ENCODE peak calls at places on chromosome 7, in five cellular contexts. One of them, this sample, is unnamed. For H3K4me1, the result is how much of the 10 kb centered on the place peaks cover.

GRCh38 chr7:45021604-45022296 is 21.7 kb downstream of the CCM2 start:
- DNase-seq in small intestine: no peak
- DNase-seq in kidney: no peak
- DNase-seq in sigmoid colon: no peak
- DNase-seq in PC-9: no peak
- DNase-seq in this sample: no peak

GRCh38 chr7:48962821-48963505 is 38.6 kb downstream of the CDC14C start:
- DNase-seq in small intestine: no peak
- DNase-seq in kidney: no peak
- DNase-seq in sigmoid colon: no peak
- DNase-seq in PC-9: no peak
- DNase-seq in this sample: no peak

GRCh38 chr7:152395115-152395514 is 40.7 kb downstream of the KMT2C start:
- DNase-seq in small intestine: no peak
- DNase-seq in kidney: no peak
- DNase-seq in sigmoid colon: no peak
- DNase-seq in PC-9: no peak
- DNase-seq in this sample: no peak

GRCh38 chr7:47460251-47460989 is 121.5 kb downstream of the TNS3 start:
- DNase-seq in small intestine: peak
- DNase-seq in kidney: no peak
- DNase-seq in sigmoid colon: no peak
- DNase-seq in PC-9: no peak
- DNase-seq in this sample: peak

GRCh38 chr7:23918856-23919255 is 208.8 kb downstream of the STK31 start:
- DNase-seq in small intestine: no peak
- DNase-seq in kidney: no peak
- DNase-seq in sigmoid colon: no peak
- DNase-seq in PC-9: peak
- DNase-seq in this sample: no peak

GRCh38 chr7:21169667-21170605 is 257.9 kb upstream of the SP4 start:
- DNase-seq in small intestine: no peak
- DNase-seq in kidney: peak
- DNase-seq in sigmoid colon: no peak
- DNase-seq in PC-9: no peak
- DNase-seq in this sample: no peak

GRCh38 chr7:115707236-115707635 is 323.3 kb downstream of the TFEC start:
- DNase-seq in small intestine: peak
- DNase-seq in kidney: no peak
- DNase-seq in sigmoid colon: no peak
- DNase-seq in PC-9: no peak
- DNase-seq in this sample: peak

GRCh38 chr7:27364344-27364758 is 121.7 kb downstream of the EVX1 start:
- DNase-seq in small intestine: peak
- DNase-seq in kidney: no peak
- DNase-seq in sigmoid colon: peak
- DNase-seq in PC-9: peak
- DNase-seq in this sample: peak

GRCh38 chr7:100673942-100674431 is 447 bp downstream of the GNB2 start:
- DNase-seq in small intestine: peak
- DNase-seq in kidney: peak
- DNase-seq in sigmoid colon: peak
- DNase-seq in PC-9: no peak
- DNase-seq in this sample: peak

GRCh38 chr7:30635798-30636197 is 41.1 kb downstream of the GARS1 start:
- DNase-seq in small intestine: no peak
- DNase-seq in kidney: no peak
- DNase-seq in sigmoid colon: no peak
- DNase-seq in PC-9: no peak
- DNase-seq in this sample: no peak

GRCh38 chr7:43594020-43594419 is 11.1 kb downstream of the STK17A start:
- DNase-seq in small intestine: no peak
- DNase-seq in kidney: no peak
- DNase-seq in sigmoid colon: no peak
- DNase-seq in PC-9: no peak
- DNase-seq in this sample: no peak

GRCh38 chr7:10257438-10257837 is 716.2 kb upstream of the PHF14 start:
- DNase-seq in small intestine: no peak
- DNase-seq in kidney: no peak
- DNase-seq in sigmoid colon: no peak
- DNase-seq in PC-9: no peak
- DNase-seq in this sample: no peak

GRCh38 chr7:88105231-88105630 is 114.6 kb downstream of the SRI start:
- DNase-seq in small intestine: no peak
- DNase-seq in kidney: no peak
- DNase-seq in sigmoid colon: no peak
- DNase-seq in PC-9: no peak
- DNase-seq in this sample: no peak

GRCh38 chr7:111953611-111954010 is 252.6 kb downstream of the DOCK4 start:
- DNase-seq in small intestine: peak
- DNase-seq in kidney: no peak
- DNase-seq in sigmoid colon: no peak
- DNase-seq in PC-9: no peak
- DNase-seq in this sample: no peak

DNA sequence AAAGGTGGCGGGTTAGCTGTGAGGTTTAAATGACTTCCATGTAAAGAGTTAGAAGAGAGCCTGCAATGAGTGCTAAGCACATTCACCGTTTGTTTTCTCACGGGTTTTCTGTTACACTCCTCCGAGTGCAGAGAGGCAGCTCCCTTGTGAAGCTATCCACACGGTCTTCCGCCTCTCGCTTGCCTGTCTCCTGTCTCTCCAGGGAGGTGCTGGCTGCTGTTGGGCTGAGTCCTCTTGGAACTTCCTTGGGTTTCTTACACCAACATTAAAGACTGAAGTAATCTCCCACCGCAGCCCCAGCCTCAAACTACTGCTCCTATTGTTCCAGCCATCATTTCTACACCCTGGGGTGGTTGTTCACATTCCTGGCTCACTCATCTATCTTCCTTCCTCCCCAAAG is 14.3 kb downstream of the ESYT2 start:
- DNase-seq in small intestine: no peak
- DNase-seq in kidney: no peak
- DNase-seq in sigmoid colon: no peak
- DNase-seq in PC-9: peak
- DNase-seq in this sample: no peak
- H3K4me1 ChIP-seq in small intestine: under half
- H3K4me1 ChIP-seq in kidney: under half
- H3K4me1 ChIP-seq in sigmoid colon: half or more
- H3K4me1 ChIP-seq in PC-9: half or more
- H3K4me1 ChIP-seq in this sample: under half

GRCh38 chr7:71220210-71220695 is 88.3 kb downstream of the GALNT17 start:
- DNase-seq in small intestine: no peak
- DNase-seq in kidney: no peak
- DNase-seq in sigmoid colon: no peak
- DNase-seq in PC-9: no peak
- DNase-seq in this sample: no peak
- H3K27ac ChIP-seq in small intestine: no peak
- H3K27ac ChIP-seq in kidney: no peak
- H3K27ac ChIP-seq in sigmoid colon: peak
- H3K27ac ChIP-seq in PC-9: no peak
- H3K27ac ChIP-seq in this sample: no peak

DNA sequence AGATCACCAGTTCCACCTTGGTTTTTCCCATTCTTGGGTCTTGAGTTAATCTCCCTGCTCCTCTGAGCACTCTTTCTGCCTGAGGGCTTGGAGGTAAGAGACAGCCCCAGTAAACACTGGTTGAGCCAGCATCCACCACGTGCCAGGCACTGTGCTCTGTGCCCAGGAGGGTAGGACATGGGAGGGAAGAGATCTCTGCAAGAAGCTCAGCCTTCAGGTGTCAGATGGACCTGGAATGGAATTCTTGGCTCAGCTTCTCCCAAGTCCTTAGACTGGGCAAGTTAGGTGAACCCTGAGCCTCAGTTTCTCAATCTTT is 2.5 kb downstream of the ZYX start:
- DNase-seq in small intestine: no peak
- DNase-seq in kidney: peak
- DNase-seq in sigmoid colon: peak
- DNase-seq in PC-9: no peak
- DNase-seq in this sample: no peak
- H3K4me1 ChIP-seq in small intestine: under half
- H3K4me1 ChIP-seq in kidney: under half
- H3K4me1 ChIP-seq in sigmoid colon: half or more
- H3K4me1 ChIP-seq in PC-9: under half
- H3K4me1 ChIP-seq in this sample: under half

GRCh38 chr7:149673006-149673405 is 100.4 kb downstream of the ZNF467 start:
- DNase-seq in small intestine: no peak
- DNase-seq in kidney: no peak
- DNase-seq in sigmoid colon: no peak
- DNase-seq in PC-9: no peak
- DNase-seq in this sample: no peak
- H3K27ac ChIP-seq in small intestine: no peak
- H3K27ac ChIP-seq in kidney: no peak
- H3K27ac ChIP-seq in sigmoid colon: no peak
- H3K27ac ChIP-seq in PC-9: no peak
- H3K27ac ChIP-seq in this sample: no peak

GRCh38 chr7:26190417-26190869 is 10.1 kb downstream of the HNRNPA2B1 start:
- DNase-seq in small intestine: no peak
- DNase-seq in kidney: no peak
- DNase-seq in sigmoid colon: no peak
- DNase-seq in PC-9: no peak
- DNase-seq in this sample: no peak
- H3K4me1 ChIP-seq in small intestine: under half
- H3K4me1 ChIP-seq in kidney: under half
- H3K4me1 ChIP-seq in sigmoid colon: under half
- H3K4me1 ChIP-seq in PC-9: under half
- H3K4me1 ChIP-seq in this sample: under half

This sample was measured in colonic mucosa.